ENCODE peak calls at places on chromosome 2, in nine cellular contexts. W is stomach, F is HCT116, S is GM23338, R is spleen, E is GM12878, G is Panc1, K is breast epithelium, U is prostate gland. L is an unnamed sample.

GRCh38 chr2:31950946-31951562 is 59.8 kb downstream of the MEMO1 start:
- DNase-seq in W (no peak), R (no peak), S (no peak), E (no peak), F (no peak), U (no peak), K (no peak), G (no peak), L (no peak)

GRCh38 chr2:70596293-70596692 is 42.7 kb upstream of the TGFA start:
- DNase-seq in S (no peak), R (no peak), K (no peak), E (no peak), F (peak), W (no peak), U (no peak), G (no peak), L (no peak)

GRCh38 chr2:147051248-147051647 is 793.6 kb upstream of the ACVR2A start:
- DNase-seq in S (no peak), F (no peak), E (no peak), G (no peak), W (no peak), U (no peak), R (no peak), K (no peak), L (no peak)

GRCh38 chr2:235669983-235670962 is 176.4 kb downstream of the AGAP1 start:
- DNase-seq in G (no peak), S (peak), R (no peak), U (peak), F (no peak), W (peak), K (peak), E (no peak), L (peak)

GRCh38 chr2:233265899-233266431 is 14.5 kb downstream of the ATG16L1 start:
- DNase-seq in S (no peak), G (no peak), U (no peak), K (no peak), E (no peak), W (no peak), F (no peak), R (no peak), L (no peak)

GRCh38 chr2:172609488-172609887 is 53.6 kb downstream of the PDK1 start:
- DNase-seq in U (no peak), K (no peak), E (no peak), F (no peak), S (no peak), R (no peak), G (no peak), W (no peak), L (no peak)

GRCh38 chr2:215609089-215610032 is 173.5 kb upstream of the FN1 start:
- DNase-seq in R (no peak), S (no peak), F (no peak), U (no peak), G (no peak), W (no peak), K (no peak), E (no peak), L (no peak)

GRCh38 chr2:9844036-9844483 is 786 bp downstream of the TAF1B start:
- DNase-seq in U (no peak), E (no peak), K (no peak), G (no peak), S (peak), F (no peak), R (no peak), W (no peak), L (no peak)

GRCh38 chr2:55862269-55862668 is 61.3 kb downstream of the EFEMP1 start:
- DNase-seq in E (no peak), K (no peak), G (no peak), U (no peak), R (no peak), S (no peak), F (no peak), W (no peak), L (peak)

GRCh38 chr2:172693529-172694185 is 42.0 kb upstream of the RAPGEF4 start:
- DNase-seq in S (no peak), E (no peak), F (no peak), U (no peak), R (no peak), G (no peak), K (no peak), W (no peak), L (no peak)

GRCh38 chr2:137952586-137953129 is 11.6 kb upstream of the HNMT start:
- DNase-seq in W (no peak), F (no peak), U (no peak), R (no peak), S (no peak), K (no peak), G (no peak), E (peak), L (no peak)

GRCh38 chr2:9752441-9753275 is 90.6 kb upstream of the TAF1B start:
- DNase-seq in F (peak), K (no peak), R (no peak), S (no peak), E (no peak), U (no peak), W (no peak), G (peak), L (no peak)

GRCh38 chr2:69013837-69014796 is 1.1 kb downstream of the ANTXR1 start:
- DNase-seq in G (no peak), E (no peak), U (no peak), R (no peak), W (no peak), S (peak), F (no peak), K (no peak), L (no peak)

GRCh38 chr2:217223222-217223930 is 363.5 kb upstream of the TNP1 start:
- DNase-seq in E (peak), F (no peak), U (no peak), G (peak), S (no peak), K (no peak), W (no peak), R (no peak), L (no peak)

GRCh38 chr2:86017901-86018896 is 87.5 kb downstream of the POLR1A start:
- DNase-seq in G (no peak), R (peak), E (no peak), F (no peak), U (peak), K (peak), S (no peak), W (peak), L (peak)

GRCh38 chr2:78999410-78999809 is 26.1 kb upstream of the REG3G start:
- DNase-seq in F (no peak), R (no peak), U (no peak), E (no peak), S (peak), K (no peak), G (no peak), W (no peak), L (no peak)

GRCh38 chr2:135980450-135981080 is 4.9 kb downstream of the DARS1 start:
- DNase-seq in E (peak), S (no peak), U (no peak), F (no peak), K (no peak), G (no peak), R (no peak), W (no peak), L (no peak)

GRCh38 chr2:10990561-10991111 is 78.9 kb downstream of the KCNF1 start:
- DNase-seq in R (peak), W (no peak), K (no peak), F (no peak), U (no peak), S (no peak), G (no peak), E (no peak), L (peak)

GRCh38 chr2:20622731-20623130 is 28.2 kb downstream of the HS1BP3 start:
- DNase-seq in G (no peak), F (no peak), K (peak), U (no peak), S (no peak), R (peak), E (no peak), W (no peak), L (peak)

GRCh38 chr2:133886735-133887675 is 318.7 kb upstream of the NCKAP5 start:
- DNase-seq in G (peak), E (peak), K (peak), W (peak), S (peak), U (peak), F (peak), R (peak), L (peak)

GRCh38 chr2:232941400-232941799 is 71.3 kb downstream of the SNORC start:
- DNase-seq in U (no peak), G (no peak), F (no peak), R (no peak), S (no peak), W (no peak), K (no peak), E (no peak), L (no peak)

GRCh38 chr2:102111823-102112222 is 30.7 kb upstream of the IL1R1 start:
- DNase-seq in R (no peak), W (no peak), E (no peak), G (no peak), F (no peak), U (no peak), K (no peak), S (peak), L (no peak)

GRCh38 chr2:171598713-171599319 is 76.5 kb downstream of the CYBRD1 start:
- DNase-seq in R (no peak), G (peak), K (no peak), W (peak), F (peak), E (peak), S (peak), U (peak), L (no peak)

GRCh38 chr2:212752730-212753351 is 214.2 kb upstream of the ERBB4 start:
- DNase-seq in K (no peak), S (peak), G (no peak), R (no peak), F (no peak), E (no peak), W (no peak), U (no peak), L (no peak)

GRCh38 chr2:10521891-10522448 is 73.8 kb upstream of the ODC1 start:
- DNase-seq in K (peak), W (no peak), S (no peak), R (no peak), F (no peak), G (no peak), U (no peak), E (no peak), L (peak)

GRCh38 chr2:74414913-74415761 is 6.3 kb downstream of the C2orf81 start:
- DNase-seq in W (peak), S (peak), U (peak), E (no peak), G (no peak), F (no peak), K (no peak), R (peak), L (peak)

GRCh38 chr2:232415736-232416520 is 9.3 kb downstream of the ALPG start:
- DNase-seq in G (no peak), U (no peak), W (no peak), K (peak), F (no peak), R (no peak), E (no peak), S (no peak), L (peak)

GRCh38 chr2:173631123-173631450 is 276.4 kb downstream of the CDCA7 start:
- DNase-seq in E (no peak), F (no peak), G (no peak), R (no peak), K (no peak), U (no peak), S (no peak), W (no peak), L (no peak)

GRCh38 chr2:210502997-210503621 is 26.6 kb upstream of the LANCL1 start:
- DNase-seq in U (no peak), F (peak), W (peak), R (peak), E (no peak), K (no peak), S (peak), G (peak), L (no peak)

GRCh38 chr2:109497447-109497846 is 116.3 kb downstream of the SEPTIN10 start:
- DNase-seq in F (no peak), G (no peak), S (no peak), W (no peak), K (no peak), U (no peak), E (no peak), R (no peak), L (no peak)

GRCh38 chr2:204628926-204629661 is 83.8 kb downstream of the PARD3B start:
- DNase-seq in U (no peak), S (no peak), R (no peak), G (no peak), K (no peak), W (no peak), F (no peak), E (no peak), L (no peak)

GRCh38 chr2:216352653-216353270 is 19.5 kb downstream of the MARCHF4 start:
- DNase-seq in G (no peak), R (no peak), F (no peak), E (no peak), W (no peak), U (no peak), K (no peak), S (no peak), L (no peak)

GRCh38 chr2:61582191-61582590 is 44.0 kb upstream of the XPO1 start:
- DNase-seq in R (no peak), S (peak), F (no peak), G (no peak), U (no peak), K (no peak), W (no peak), E (no peak), L (no peak)

GRCh38 chr2:202171246-202171833 is 67.1 kb downstream of the SUMO1 start:
- DNase-seq in K (no peak), F (no peak), E (no peak), U (no peak), R (no peak), G (no peak), S (peak), W (no peak), L (no peak)

GRCh38 chr2:195636890-195637289 is 20.1 kb upstream of the SLC39A10 start:
- DNase-seq in G (no peak), R (no peak), F (no peak), S (no peak), E (no peak), U (no peak), W (no peak), K (no peak), L (no peak)
- TF ChIP-seq POLR2AphosphoS5 in G (no peak), R (no peak), F (no peak), S (no peak), E (no peak), U (no peak), W (no peak), K (no peak), L (no peak)

GRCh38 chr2:240216197-240216596 is 75.7 kb upstream of the OTOS start:
- DNase-seq in R (peak), E (no peak), W (no peak), U (no peak), F (no peak), S (no peak), G (no peak), K (peak), L (peak)

GRCh38 chr2:240213226-240213475 is 72.7 kb upstream of the OTOS start:
- DNase-seq in U (no peak), F (no peak), S (no peak), G (no peak), E (no peak), W (no peak), K (peak), R (peak), L (peak)

GRCh38 chr2:240213476-240214391 is 73.3 kb upstream of the OTOS start:
- DNase-seq in U (no peak), R (peak), K (peak), F (no peak), G (no peak), S (no peak), W (no peak), E (no peak), L (peak)

GRCh38 chr2:240215676-240216051 is 75.2 kb upstream of the OTOS start:
- DNase-seq in E (no peak), F (no peak), S (no peak), G (no peak), R (peak), U (no peak), K (peak), W (no peak), L (peak)

GRCh38 chr2:240214790-240215675 is 74.6 kb upstream of the OTOS start:
- DNase-seq in F (no peak), K (peak), W (no peak), E (no peak), S (no peak), R (peak), G (no peak), U (no peak), L (peak)
- TF ChIP-seq POLR2AphosphoS5 in F (no peak), K (no peak), W (no peak), E (no peak), S (no peak), R (no peak), G (no peak), U (no peak), L (no peak)

GRCh38 chr2:28751956-28752607 is 452 bp downstream of the PPP1CB start:
- DNase-seq in K (no peak), W (peak), E (no peak), U (no peak), G (no peak), S (no peak), F (no peak), R (peak), L (peak)
- TF ChIP-seq POLR2AphosphoS5 in K (no peak), W (no peak), E (no peak), U (no peak), G (no peak), S (no peak), F (no peak), R (no peak), L (peak)

GRCh38 chr2:64489081-64489761 is 34.9 kb upstream of the AFTPH start:
- DNase-seq in R (no peak), K (no peak), S (no peak), G (no peak), E (no peak), F (no peak), U (no peak), W (no peak), L (no peak)
- TF ChIP-seq POLR2AphosphoS5 in R (no peak), K (no peak), S (no peak), G (no peak), E (no peak), F (no peak), U (no peak), W (no peak), L (no peak)

DNA sequence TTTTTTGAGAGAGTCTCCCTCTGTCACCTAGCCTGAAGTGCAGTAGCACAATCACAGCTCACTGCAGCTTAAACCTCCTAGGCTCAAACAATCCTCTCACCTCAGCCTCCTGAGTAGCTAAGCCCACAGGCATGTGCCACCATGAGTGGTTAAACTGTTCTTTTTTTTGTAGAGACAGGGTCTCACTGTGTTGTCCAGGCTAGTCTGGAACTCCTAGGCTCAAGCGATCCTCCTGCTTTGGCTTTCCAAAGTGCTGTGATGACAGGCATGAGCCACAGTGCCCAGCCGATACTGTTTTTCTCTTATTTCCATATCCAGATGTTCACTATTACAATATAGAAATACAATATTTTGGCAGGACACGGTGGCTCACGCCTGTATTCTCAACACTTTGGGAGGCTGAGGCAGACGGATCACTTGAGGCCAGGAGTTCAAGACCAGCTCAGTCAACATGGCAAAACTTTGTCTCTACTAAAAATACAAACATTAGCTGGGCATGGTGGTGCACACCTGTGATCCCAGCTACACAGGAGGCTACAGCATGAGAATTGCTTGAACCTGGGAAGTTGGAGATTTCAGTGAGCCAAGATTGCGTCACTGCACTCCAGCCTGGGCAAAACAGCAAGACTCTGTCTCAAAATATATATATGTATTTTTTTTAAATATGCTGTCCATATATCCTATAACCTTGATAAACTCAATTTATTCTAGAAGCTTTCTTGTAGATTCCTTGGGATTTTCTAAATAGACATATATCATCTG is 24.7 kb downstream of the WDR33 start:
- DNase-seq in K (no peak), E (no peak), S (no peak), G (no peak), U (no peak), W (no peak), F (no peak), R (no peak), L (no peak)
- TF ChIP-seq POLR2AphosphoS5 in K (no peak), E (no peak), S (no peak), G (no peak), U (no peak), W (no peak), F (no peak), R (no peak), L (no peak)

GRCh38 chr2:113962692-113963480 is 73.0 kb downstream of the ACTR3 start:
- DNase-seq in R (no peak), E (no peak), U (no peak), G (no peak), K (no peak), W (no peak), F (no peak), S (no peak), L (no peak)
- TF ChIP-seq POLR2AphosphoS5 in R (no peak), E (peak), U (no peak), G (no peak), K (no peak), W (no peak), F (no peak), S (no peak), L (no peak)

GRCh38 chr2:39658371-39658770 is 7.3 kb upstream of the TMEM178A start:
- DNase-seq in E (no peak), F (no peak), G (no peak), K (no peak), W (no peak), R (no peak), U (no peak), S (no peak), L (no peak)
- TF ChIP-seq POLR2AphosphoS5 in E (no peak), F (no peak), G (no peak), K (no peak), W (no peak), R (no peak), U (peak), S (no peak), L (no peak)

GRCh38 chr2:47751856-47752414 is 31.0 kb upstream of the MSH6 start:
- DNase-seq in E (no peak), G (no peak), U (no peak), S (no peak), R (no peak), F (no peak), W (no peak), K (no peak), L (no peak)
- TF ChIP-seq POLR2AphosphoS5 in E (no peak), G (no peak), U (no peak), S (no peak), R (no peak), F (no peak), W (no peak), K (no peak), L (no peak)

GRCh38 chr2:54558188-54558975 is 102.3 kb downstream of the SPTBN1 start:
- DNase-seq in K (peak), R (peak), W (peak), U (peak), F (peak), S (peak), G (no peak), E (no peak), L (peak)
- TF ChIP-seq POLR2AphosphoS5 in K (no peak), R (peak), W (peak), U (peak), F (peak), S (peak), G (no peak), E (peak), L (peak)